ENCODE peak calls at places on chromosomes 1 and 21, in seven cellular contexts. J is DND-41, R is lung, D is HCT116, Z is MM.1S, W is psoas muscle, V is uterus. U is an unnamed sample.

GRCh38 chr1:201171063-201172036 is 17.1 kb upstream of the TMEM9 start:
- DNase-seq in J (no peak), R (no peak), D (peak; percentile 46), Z (peak; percentile 80), W (peak; percentile 62), V (peak; percentile 34), U (peak; percentile 41)

GRCh38 chr1:21764615-21765423 is 18.1 kb downstream of the USP48 start:
- DNase-seq in J (no peak), R (peak; percentile 71), D (no peak), Z (no peak), W (peak; percentile 67), V (peak; percentile 43), U (no peak)

GRCh38 chr1:27057389-27057788 is 44.7 kb upstream of the TENT5B start:
- DNase-seq in J (no peak), R (no peak), D (no peak), Z (no peak), W (no peak), V (no peak), U (no peak)

GRCh38 chr1:18532390-18533170 is 51.9 kb downstream of the KLHDC7A start:
- DNase-seq in J (no peak), R (no peak), D (no peak), Z (no peak), W (no peak), V (no peak), U (no peak)

GRCh38 chr1:65827346-65827745 is 34.7 kb downstream of the PDE4B start:
- DNase-seq in J (no peak), R (no peak), D (no peak), Z (no peak), W (no peak), V (no peak), U (no peak)

GRCh38 chr1:168623003-168623828 is 46.8 kb downstream of the XCL1 start:
- DNase-seq in J (no peak), R (no peak), D (peak; percentile 72), Z (no peak), W (peak; percentile 78), V (no peak), U (no peak)

GRCh38 chr1:207058878-207059867 is 6.1 kb downstream of the PFKFB2 start:
- DNase-seq in J (no peak), R (no peak), D (no peak), Z (peak; percentile 57), W (no peak), V (no peak), U (no peak)

GRCh38 chr1:159881930-159882839 is 17.8 kb downstream of the CFAP45 start:
- DNase-seq in J (peak; percentile 48), R (peak; percentile 64), D (peak; percentile 96), Z (peak; percentile 71), W (peak; percentile 68), V (peak; percentile 75), U (peak; percentile 60)

GRCh38 chr1:168485048-168485447 is 58.7 kb downstream of the XCL2 start:
- DNase-seq in J (no peak), R (no peak), D (no peak), Z (no peak), W (no peak), V (peak; percentile 35), U (no peak)

DNA sequence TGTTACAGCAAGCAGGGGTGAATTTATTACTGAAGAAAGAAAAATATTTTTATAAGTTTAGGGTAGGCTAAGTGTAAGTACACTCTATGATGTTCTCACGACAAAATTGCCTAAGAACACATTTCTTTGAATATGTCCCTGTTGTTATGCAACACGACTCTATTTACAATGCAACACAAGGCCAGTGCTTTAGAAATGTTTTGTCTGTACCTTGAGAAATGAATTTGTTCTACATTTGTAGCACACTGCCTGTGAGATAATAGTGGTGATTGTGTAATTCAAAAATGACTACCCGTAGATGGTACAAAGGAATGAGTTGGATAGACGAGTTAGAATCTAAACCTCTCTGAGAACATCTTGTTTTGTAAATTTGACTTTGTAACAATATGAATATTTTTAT is 63.7 kb upstream of the IGSF5 start:
- DNase-seq in J (no peak), R (no peak), D (no peak), Z (no peak), W (no peak), V (no peak), U (no peak)
- H3K27ac ChIP-seq in J (no peak overlapping the region), R (no peak overlapping the region), D (no peak overlapping the region), Z (no peak overlapping the region), W (no peak overlapping the region), V (no peak overlapping the region), U (no peak overlapping the region)

DNA sequence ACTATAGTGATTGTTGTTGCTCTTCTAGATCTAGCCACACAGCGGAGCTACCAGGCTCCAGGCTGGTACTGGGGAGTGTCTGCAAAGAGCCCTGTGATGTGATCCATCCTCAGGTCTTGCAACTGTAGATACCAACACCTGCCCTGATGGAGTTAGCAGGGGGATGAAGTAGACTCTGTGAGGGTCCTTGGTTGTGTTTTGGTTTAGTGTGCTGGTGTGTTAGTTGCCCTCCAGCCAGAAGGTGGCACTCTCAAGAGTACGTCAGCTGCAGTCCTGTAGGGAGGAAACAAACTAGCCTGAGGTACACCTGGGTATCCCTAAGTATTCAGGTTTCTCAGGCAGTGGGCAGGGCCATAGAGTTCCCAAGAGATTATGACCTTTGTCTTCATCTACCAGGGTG is 81.2 kb upstream of the TMPRSS2 start:
- DNase-seq in J (no peak), R (no peak), D (no peak), Z (no peak), W (no peak), V (no peak), U (no peak)
- TF ChIP-seq CTCF in J (peak; percentile 51), R (no peak), D (peak; percentile 51), Z (no peak), W (no peak), V (no peak), U (no peak)

DNA sequence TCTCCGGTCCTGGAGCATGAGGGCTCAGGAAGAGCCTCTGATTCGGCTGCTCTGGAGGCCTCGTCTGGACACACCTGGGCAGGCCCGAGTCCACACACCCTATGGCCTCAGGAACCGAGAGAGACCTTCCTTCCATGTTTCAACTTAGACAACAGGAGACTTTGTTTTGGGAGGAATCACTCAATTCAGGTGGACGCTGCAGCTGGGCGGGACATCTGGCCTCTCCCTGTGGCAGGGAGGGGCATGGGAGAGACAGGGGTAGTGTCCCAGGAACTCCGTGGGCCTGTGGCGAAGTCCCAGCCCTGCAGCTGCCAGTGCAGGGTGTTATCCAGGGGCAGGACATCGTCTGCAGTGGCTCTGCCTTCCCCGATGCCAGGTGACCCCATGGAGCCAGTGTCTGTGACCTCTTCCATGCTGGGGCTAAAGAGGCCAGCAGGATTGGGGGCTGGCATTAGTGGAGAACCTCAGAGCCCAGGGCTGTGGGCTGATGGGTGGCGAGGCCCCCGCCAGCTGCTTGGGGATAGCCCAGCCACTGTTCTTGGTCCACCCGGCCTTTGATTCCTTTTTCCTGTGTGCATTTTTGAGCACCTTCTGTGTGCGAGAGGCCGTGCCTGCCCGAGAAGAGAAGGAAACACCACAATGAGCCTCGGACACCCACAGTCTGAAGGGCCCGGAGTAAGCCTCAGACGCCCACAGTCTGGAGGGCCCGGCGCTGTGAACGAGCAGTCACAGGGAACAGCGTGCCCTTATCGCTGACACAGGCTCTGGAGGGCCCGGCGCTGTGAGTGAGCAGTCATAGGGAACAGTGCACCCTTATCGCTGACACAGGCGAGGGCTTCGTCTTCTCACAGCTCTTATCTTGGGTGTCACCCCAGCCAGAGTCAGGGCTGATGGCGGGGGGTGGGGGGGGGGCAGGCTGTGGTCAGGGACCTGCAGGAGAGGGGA is 6.2 kb downstream of the COL18A1 start:
- DNase-seq in J (no peak), R (no peak), D (no peak), Z (no peak), W (peak; percentile 53), V (no peak), U (no peak)
- H3K27me3 ChIP-seq in J (no peaks in the 10 kb centered on the region), R (no peaks in the 10 kb centered on the region), D (no peaks in the 10 kb centered on the region), Z (peaks cover 100% of the 10 kb centered on the region), W (peaks cover 5% of the 10 kb centered on the region), V (no peaks in the 10 kb centered on the region), U (peaks cover under 1% of the 10 kb centered on the region)

GRCh38 chr1:226172589-226172988 is 14.0 kb downstream of the ACBD3 start:
- DNase-seq in J (no peak), R (no peak), D (no peak), Z (no peak), W (no peak), V (no peak), U (no peak)
- H3K27ac ChIP-seq in J (no peak overlapping the region), R (no peak overlapping the region), D (no peak overlapping the region), Z (no peak overlapping the region), W (no peak overlapping the region), V (no peak overlapping the region), U (no peak overlapping the region)

DNA sequence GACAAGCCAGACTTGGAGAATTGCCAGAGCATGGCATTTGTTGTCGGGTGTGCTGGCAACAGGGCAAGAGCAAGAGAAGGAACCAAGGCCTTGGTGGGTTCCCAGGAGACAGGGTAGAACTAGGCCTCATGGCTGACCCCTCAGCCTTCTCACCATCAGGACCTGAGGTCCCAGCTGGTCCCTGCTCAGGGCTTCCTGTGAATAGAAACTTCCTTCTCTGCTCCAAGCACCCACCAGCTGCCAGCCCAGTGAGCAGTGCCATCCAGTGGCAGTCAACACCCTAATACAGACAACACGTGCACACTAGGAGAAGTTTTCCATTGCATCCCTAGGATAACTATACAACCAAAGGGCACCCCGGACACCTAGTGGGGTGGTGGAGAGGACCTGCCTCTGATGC is 22.8 kb downstream of the S100A6 start:
- DNase-seq in J (no peak), R (no peak), D (no peak), Z (no peak), W (no peak), V (no peak), U (no peak)
- TF ChIP-seq CTCF in J (peak; percentile 24), R (no peak), D (no peak), Z (no peak), W (no peak), V (no peak), U (no peak)

DNA sequence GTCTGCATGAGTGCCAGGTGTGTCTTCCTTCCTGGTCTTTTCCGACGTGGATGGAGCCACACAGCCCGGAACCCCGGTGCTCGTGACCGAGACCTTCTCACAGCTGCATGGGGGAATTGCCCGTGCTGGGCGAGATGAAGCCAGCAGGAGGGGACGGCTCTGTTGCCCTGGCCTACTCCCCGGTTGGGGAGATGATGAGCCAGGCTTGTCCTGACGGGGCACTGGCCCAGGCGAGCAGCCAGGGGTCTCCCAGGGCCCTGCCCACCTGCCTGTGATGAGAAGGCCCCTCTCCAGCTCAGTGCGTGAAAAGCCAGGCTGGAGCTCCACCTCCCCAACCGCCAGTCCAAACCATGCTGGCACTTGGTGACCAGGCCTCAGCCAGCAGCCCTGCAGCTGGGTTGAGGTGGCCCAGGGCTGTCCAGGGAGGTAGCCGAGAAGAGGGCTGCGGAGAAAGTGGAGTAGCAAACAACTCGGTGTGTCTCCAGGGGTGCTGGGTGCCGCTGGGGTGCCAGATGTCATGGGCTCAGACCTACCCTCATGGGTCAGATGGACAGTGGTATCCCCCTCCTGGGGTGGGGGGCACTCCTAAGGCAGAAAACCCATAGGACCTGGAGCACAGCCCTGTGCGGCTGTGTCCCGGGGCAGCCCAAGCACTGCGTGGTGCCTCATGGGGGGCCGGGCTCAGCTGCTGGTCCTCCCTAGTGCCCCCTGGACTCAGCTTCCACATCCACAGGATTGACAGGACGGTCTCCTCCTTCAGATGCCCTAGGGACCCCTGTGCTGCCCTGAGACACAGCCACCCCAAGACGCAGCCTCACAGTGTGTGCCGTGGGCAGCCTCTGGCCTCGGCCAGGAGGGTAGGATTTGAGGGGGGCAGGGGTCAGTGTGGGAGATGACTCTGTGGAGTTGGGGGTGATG is 26.1 kb downstream of the PRDM16 start:
- DNase-seq in J (no peak), R (no peak), D (no peak), Z (no peak), W (no peak), V (no peak), U (no peak)
- H3K27me3 ChIP-seq in J (peaks cover 3% of the 10 kb centered on the region), R (no peaks in the 10 kb centered on the region), D (no peaks in the 10 kb centered on the region), Z (peaks cover 98% of the 10 kb centered on the region), W (no peaks in the 10 kb centered on the region), V (no peaks in the 10 kb centered on the region), U (peaks cover 2% of the 10 kb centered on the region)

GRCh38 chr1:246597971-246598370 is 31.7 kb downstream of the CNST start:
- DNase-seq in J (no peak), R (no peak), D (no peak), Z (no peak), W (no peak), V (no peak), U (no peak)
- H3K27ac ChIP-seq in J (no peak overlapping the region), R (no peak overlapping the region), D (no peak overlapping the region), Z (no peak overlapping the region), W (no peak overlapping the region), V (no peak overlapping the region), U (no peak overlapping the region)